ENCODE peak calls at places on chromosome 17, in eight cellular contexts. S is amygdala, Q is tibial artery, N is RWPE1, A is left ventricle myocardium inferior, Z is Daoy, B is retina, C is psoas muscle. R is an unnamed sample.

GRCh38 chr17:7854851-7855642 is at the start of gene TMEM88:
- DNase-seq in N (no peak), Q (no peak), Z (no peak), C (peak), S (no peak), B (peak), A (peak), R (peak)

GRCh38 chr17:15456972-15457722 is 10.3 kb downstream of the CDRT4 start:
- DNase-seq in A (peak), S (no peak), Q (peak), C (peak), Z (peak), N (no peak), B (no peak), R (peak)

GRCh38 chr17:82350182-82351030 is 8.6 kb upstream of the TEX19 start:
- DNase-seq in Z (peak), S (no peak), Q (no peak), N (no peak), C (peak), A (no peak), B (no peak), R (no peak)

GRCh38 chr17:32822996-32823395 is 53.9 kb downstream of the MYO1D start:
- DNase-seq in B (no peak), Q (no peak), N (no peak), A (no peak), S (no peak), C (no peak), Z (no peak), R (no peak)

GRCh38 chr17:82346342-82347300 is 12.4 kb upstream of the TEX19 start:
- DNase-seq in Z (no peak), B (no peak), A (no peak), Q (no peak), N (no peak), C (peak), S (no peak), R (no peak)

GRCh38 chr17:17833664-17834357 is 3.0 kb downstream of the SREBF1 start:
- DNase-seq in N (no peak), Q (no peak), A (no peak), C (no peak), S (no peak), Z (no peak), B (no peak), R (no peak)

GRCh38 chr17:19361975-19362292 is 589 bp downstream of the B9D1 start:
- DNase-seq in A (no peak), Z (no peak), S (no peak), N (no peak), C (no peak), Q (no peak), B (peak), R (no peak)

GRCh38 chr17:40319651-40320550 is 10.9 kb downstream of the RARA start:
- DNase-seq in A (peak), C (peak), B (no peak), Q (peak), S (no peak), N (no peak), Z (peak), R (peak)

GRCh38 chr17:8710766-8711165 is 33.9 kb downstream of the CCDC42 start:
- DNase-seq in A (no peak), C (no peak), B (no peak), N (no peak), S (no peak), Q (peak), Z (no peak), R (no peak)

GRCh38 chr17:65134035-65134434 is 3.1 kb upstream of the RGS9 start:
- DNase-seq in B (no peak), N (no peak), S (no peak), A (no peak), Z (no peak), C (no peak), Q (no peak), R (no peak)

GRCh38 chr17:50346313-50347086 is 574 bp downstream of the XYLT2 start:
- DNase-seq in S (no peak), B (peak), Q (peak), A (peak), Z (peak), N (peak), C (peak), R (no peak)

GRCh38 chr17:81923302-81924260 is 4.0 kb downstream of the MAFG start:
- DNase-seq in Q (peak), C (peak), S (no peak), B (peak), Z (peak), A (peak), N (peak), R (peak)

GRCh38 chr17:30605523-30605922 is 128.3 kb downstream of the GOSR1 start:
- DNase-seq in A (no peak), N (no peak), Z (no peak), Q (no peak), C (no peak), B (no peak), S (no peak), R (no peak)

GRCh38 chr17:78387982-78388941 is 9.8 kb downstream of the PGS1 start:
- DNase-seq in Q (no peak), B (no peak), S (no peak), A (peak), Z (no peak), N (no peak), C (no peak), R (no peak)

GRCh38 chr17:48492401-48493298 is 38.2 kb downstream of the HOXB1 start:
- DNase-seq in Q (no peak), B (peak), S (no peak), N (peak), A (peak), C (peak), Z (peak), R (peak)